ENCODE peak calls at places on chromosomes 7 and 10, in four cellular contexts. N is effector memory CD4-positive, alpha-beta T cell; S is transverse colon; A is IMR-90. Y is an unnamed sample.

GRCh38 chr7:129188372-129188891 is at the start of gene SMO:
- DNase-seq in N (no peak), A (peak), S (peak), Y (no peak)

GRCh38 chr7:119482671-119483070 is 790.3 kb upstream of the KCND2 start:
- DNase-seq in N (no peak), S (no peak), A (no peak), Y (no peak)

GRCh38 chr10:116866987-116867595 is 17.8 kb downstream of the ENO4 start:
- DNase-seq in A (peak), S (no peak), N (no peak), Y (no peak)

GRCh38 chr7:150927954-150928340 is 50.2 kb downstream of the KCNH2 start:
- DNase-seq in N (no peak), A (peak), S (no peak), Y (no peak)

GRCh38 chr7:66281678-66282593 is 76.8 kb downstream of the TPST1 start:
- DNase-seq in A (peak), S (no peak), N (no peak), Y (no peak)

GRCh38 chr10:79435271-79436065 is 10.0 kb downstream of the ZCCHC24 start:
- DNase-seq in A (peak), S (no peak), N (no peak), Y (no peak)

GRCh38 chr10:92880233-92880861 is 32.0 kb downstream of the EXOC6 start:
- DNase-seq in N (no peak), A (peak), S (no peak), Y (no peak)

GRCh38 chr10:102837230-102837721 is at the start of gene CYP17A1:
- DNase-seq in N (no peak), S (no peak), A (no peak), Y (no peak)

GRCh38 chr7:100719523-100720319 is 547 bp upstream of the EPO start:
- DNase-seq in S (peak), N (no peak), A (peak), Y (no peak)

GRCh38 chr7:91554893-91555292 is 290.7 kb downstream of the FZD1 start:
- DNase-seq in A (no peak), S (no peak), N (no peak), Y (no peak)

GRCh38 chr7:91556239-91556638 is 292.0 kb downstream of the FZD1 start:
- DNase-seq in A (no peak), S (no peak), N (no peak), Y (no peak)

GRCh38 chr7:91556956-91557650 is 292.9 kb downstream of the FZD1 start:
- DNase-seq in N (no peak), S (no peak), A (no peak), Y (no peak)

GRCh38 chr7:91559947-91560346 is 295.7 kb downstream of the FZD1 start:
- DNase-seq in S (no peak), N (no peak), A (no peak), Y (no peak)

GRCh38 chr7:91557789-91558396 is 293.7 kb downstream of the FZD1 start:
- DNase-seq in S (no peak), N (no peak), A (peak), Y (no peak)
- H3K27ac ChIP-seq in S (no peak), N (no peak), A (no peak), Y (peak)

GRCh38 chr7:1691601-1692499 is 21.8 kb downstream of the ELFN1 start:
- DNase-seq in N (no peak), A (no peak), S (no peak), Y (peak)
- H3K27ac ChIP-seq in N (no peak), A (no peak), S (no peak), Y (no peak)

GRCh38 chr7:141362580-141363435 is 188.4 kb upstream of the AGK start:
- DNase-seq in S (no peak), N (no peak), A (peak), Y (no peak)
- H3K27ac ChIP-seq in S (no peak), N (no peak), A (no peak), Y (no peak)

GRCh38 chr7:41701542-41701941 is 1.3 kb downstream of the INHBA start:
- DNase-seq in S (no peak), N (no peak), A (peak), Y (no peak)
- H3K27ac ChIP-seq in S (no peak), N (no peak), A (peak), Y (no peak)

DNA sequence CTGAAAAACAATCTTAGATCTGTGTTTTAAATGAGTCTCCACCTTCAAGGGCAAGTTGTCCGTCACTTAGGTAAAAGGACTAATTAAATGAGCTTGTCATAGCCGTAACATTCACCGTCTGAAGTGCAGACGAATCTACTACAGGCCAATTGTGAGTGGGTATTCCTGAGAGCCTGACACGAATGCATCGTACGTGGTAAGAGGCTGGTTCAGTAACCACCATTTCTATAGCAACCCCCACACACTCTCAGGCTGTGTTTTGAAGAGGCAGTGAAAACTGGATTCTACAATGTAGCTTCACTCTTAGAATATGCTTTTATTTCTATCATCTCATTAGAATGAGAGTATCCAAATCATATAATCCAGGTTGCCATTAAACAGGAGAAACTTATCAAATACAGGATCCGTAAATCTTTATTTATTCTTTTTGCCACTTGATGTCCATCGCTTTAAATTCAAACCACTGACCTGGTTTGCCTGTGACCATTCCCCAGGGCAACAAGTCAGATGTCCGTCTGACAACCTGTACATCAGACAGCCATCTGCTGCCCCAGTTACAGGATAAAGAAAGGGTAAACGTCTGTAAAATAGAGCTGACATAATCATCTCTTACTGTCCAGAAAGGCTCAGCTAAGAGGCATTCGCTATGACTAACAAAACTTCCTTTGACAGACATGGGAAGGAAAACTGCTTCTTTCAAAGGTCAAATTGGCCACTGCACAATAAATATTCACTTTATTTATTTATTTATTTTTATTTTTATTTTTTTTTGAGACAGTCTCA is 70.3 kb upstream of the NMT2 start:
- DNase-seq in N (no peak), S (no peak), A (peak), Y (no peak)
- H3K27ac ChIP-seq in N (no peak), S (no peak), A (no peak), Y (peak)

GRCh38 chr10:30420774-30421173 is 13.2 kb upstream of the MAP3K8 start:
- DNase-seq in A (no peak), S (no peak), N (no peak), Y (no peak)

GRCh38 chr10:30422296-30422695 is 11.7 kb upstream of the MAP3K8 start:
- DNase-seq in N (no peak), S (no peak), A (no peak), Y (no peak)

GRCh38 chr10:30420266-30420665 is 13.7 kb upstream of the MAP3K8 start:
- DNase-seq in S (no peak), A (no peak), N (no peak), Y (no peak)

GRCh38 chr10:30425336-30426075 is 8.5 kb upstream of the MAP3K8 start:
- DNase-seq in N (no peak), S (no peak), A (no peak), Y (no peak)

DNA sequence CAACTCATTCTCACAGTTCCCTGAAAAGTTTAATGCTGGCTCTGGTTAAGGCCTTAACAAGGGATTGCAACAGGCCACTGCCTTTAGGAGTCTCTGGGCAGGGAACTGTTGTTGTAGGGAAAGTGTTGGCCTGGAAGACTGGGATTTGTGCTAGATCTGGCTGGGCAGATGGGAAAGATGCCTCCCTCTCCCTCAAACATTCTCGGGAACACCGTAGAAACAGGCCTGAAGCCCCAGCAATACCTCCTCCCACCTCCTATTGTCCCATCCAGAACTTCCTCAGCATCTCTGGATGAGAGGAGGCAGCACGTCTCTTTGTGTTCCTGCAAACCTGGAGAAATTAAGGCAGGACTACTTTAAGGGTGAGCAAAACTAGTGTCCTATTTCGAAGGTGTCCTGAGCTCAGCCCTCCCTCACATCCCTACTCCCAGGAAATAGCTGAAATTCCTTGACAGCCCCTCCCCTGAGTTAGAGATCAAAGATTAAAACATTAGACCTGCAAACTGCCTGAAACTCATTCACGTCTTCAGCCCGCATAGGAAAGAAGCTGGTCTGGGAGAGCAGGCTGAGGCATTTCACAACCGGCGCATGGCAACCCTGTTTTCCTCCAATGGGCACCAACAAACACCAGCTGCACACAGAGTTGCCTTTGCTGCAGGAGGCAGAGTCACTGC is 10.9 kb upstream of the MAP3K8 start:
- DNase-seq in N (no peak), S (peak), A (peak), Y (no peak)
- H3K27ac ChIP-seq in N (no peak), S (peak), A (peak), Y (peak)

DNA sequence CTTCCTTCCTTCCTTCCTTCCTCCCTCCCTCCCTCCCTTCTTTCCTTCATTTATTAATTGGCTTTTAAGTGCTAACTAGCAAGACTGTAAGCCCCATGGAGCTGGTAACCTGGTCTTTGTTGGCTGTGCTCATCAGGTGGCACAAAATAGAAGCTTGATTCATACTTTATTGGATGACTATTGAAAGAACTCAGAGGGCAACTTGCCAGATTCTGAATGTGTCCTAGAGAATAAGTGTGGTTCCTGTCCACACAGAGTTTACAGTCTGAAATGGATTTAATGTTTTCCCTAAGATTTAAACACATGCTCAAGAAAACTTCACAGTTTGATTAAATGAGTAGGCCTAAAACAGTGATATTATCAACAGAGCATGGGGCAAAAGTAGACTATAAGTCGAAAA is 3.1 kb upstream of the CACNB2 start:
- DNase-seq in A (no peak), N (no peak), S (no peak), Y (no peak)
- H3K27ac ChIP-seq in A (no peak), N (no peak), S (no peak), Y (no peak)

DNA sequence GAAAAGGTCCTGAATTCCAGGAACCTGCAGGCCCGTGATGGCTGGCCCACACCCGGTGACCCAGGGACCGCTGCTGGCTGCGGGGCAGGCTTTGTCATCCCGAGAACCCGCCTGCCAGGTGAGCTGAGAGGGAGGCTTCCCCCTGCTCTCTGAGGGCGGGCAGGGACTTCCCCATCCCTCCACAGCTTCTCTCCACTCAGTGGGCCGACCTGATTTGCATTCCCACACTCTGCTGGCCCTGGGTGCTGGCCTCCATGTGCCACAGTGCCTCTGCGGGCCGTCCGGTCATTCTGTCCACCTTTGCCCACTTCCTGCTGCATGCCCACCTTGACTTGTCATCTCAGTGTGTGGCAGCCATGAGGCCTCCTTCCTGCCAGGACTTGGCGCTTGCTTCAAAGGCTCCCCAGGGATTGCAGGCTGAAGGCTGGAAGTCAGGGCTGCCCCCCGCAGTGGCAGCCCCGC is 35.3 kb downstream of the PALD1 start:
- DNase-seq in N (no peak), S (peak), A (no peak), Y (no peak)
- H3K27ac ChIP-seq in N (no peak), S (no peak), A (no peak), Y (no peak)

GRCh38 chr10:77319557-77319956 is 318.1 kb downstream of the KCNMA1 start:
- DNase-seq in A (peak), N (no peak), S (no peak), Y (no peak)
- H3K27ac ChIP-seq in A (no peak), N (no peak), S (no peak), Y (no peak)